ENCODE peak calls at places on chromosomes 2 and 18, in five cellular contexts. V is astrocyte of the spinal cord; M is hypothalamus; J is KBM-7; T is CD8-positive, alpha-beta T cell. Z is an unnamed sample.
A peak's percentile ranks its signal among the peaks of the same experiment; 100 is the strongest.

GRCh38 chr2:159177957-159178356 is 108.5 kb downstream of the WDSUB1 start:
- DNase-seq in V (no peak), M (peak; percentile 25), J (no peak), T (no peak), Z (no peak)

GRCh38 chr2:230170532-230170931 is 49.3 kb downstream of the SP110 start:
- DNase-seq in V (no peak), M (no peak), J (peak; percentile 89), T (no peak), Z (no peak)

GRCh38 chr2:9708683-9709538 is 78.1 kb upstream of the YWHAQ start:
- DNase-seq in V (no peak), M (no peak), J (no peak), T (no peak), Z (no peak)

GRCh38 chr2:219527076-219527394 is 12.8 kb downstream of the ASIC4 start:
- DNase-seq in V (no peak), M (peak; percentile 13), J (no peak), T (no peak), Z (no peak)

GRCh38 chr2:136010126-136010525 is 24.7 kb upstream of the DARS1 start:
- DNase-seq in V (peak; percentile 23), M (no peak), J (no peak), T (no peak), Z (no peak)

GRCh38 chr2:191678437-191679110 is 638 bp downstream of the NABP1 start:
- DNase-seq in V (no peak), M (no peak), J (peak; percentile 68), T (no peak), Z (peak; percentile 83)

GRCh38 chr2:173997269-173997668 is 32.1 kb upstream of the SP3 start:
- DNase-seq in V (no peak), M (peak; percentile 49), J (peak; percentile 84), T (no peak), Z (peak; percentile 91)

GRCh38 chr2:54557211-54557600 is 101.1 kb downstream of the SPTBN1 start:
- DNase-seq in V (no peak), M (no peak), J (no peak), T (no peak), Z (no peak)

GRCh38 chr2:214542866-214543265 is 132.0 kb downstream of the VWC2L start:
- DNase-seq in V (peak; percentile 58), M (no peak), J (no peak), T (no peak), Z (no peak)

GRCh38 chr2:98454500-98455235 is 10.0 kb downstream of the INPP4A start:
- DNase-seq in V (peak; percentile 9), M (no peak), J (peak; percentile 70), T (no peak), Z (no peak)

GRCh38 chr2:69483024-69483423 is 45.8 kb upstream of the NFU1 start:
- DNase-seq in V (peak; percentile 69), M (no peak), J (no peak), T (no peak), Z (no peak)

GRCh38 chr2:71129114-71129890 is 727 bp downstream of the MCEE start:
- DNase-seq in V (peak; percentile 10), M (no peak), J (peak; percentile 16), T (no peak), Z (no peak)

GRCh38 chr2:28349546-28350165 is 43.0 kb upstream of the FOSL2 start:
- DNase-seq in V (no peak), M (no peak), J (no peak), T (no peak), Z (no peak)

GRCh38 chr2:79982445-79982844 is 322.1 kb downstream of the LRRTM1 start:
- DNase-seq in V (no peak), M (no peak), J (peak; percentile 31), T (no peak), Z (no peak)

GRCh38 chr2:3754795-3755194 is 51.4 kb downstream of the DCDC2C start:
- DNase-seq in V (no peak), M (no peak), J (no peak), T (no peak), Z (no peak)

GRCh38 chr2:170771049-170771937 is 1.1 kb downstream of the ERICH2 start:
- DNase-seq in V (peak; percentile 17), M (no peak), J (peak; percentile 43), T (no peak), Z (no peak)

GRCh38 chr2:94958245-94958644 is 67.3 kb upstream of the MAL start:
- DNase-seq in V (no peak), M (no peak), J (no peak), T (no peak), Z (no peak)

GRCh38 chr18:48000701-48001100 is 70.2 kb upstream of the SMAD2 start:
- DNase-seq in V (no peak), M (no peak), J (no peak), T (no peak), Z (no peak)

Z was measured in Right ventricle myocardium inferior.